ENCODE peak calls at places on chromosomes 6 and 20, in four cellular contexts. F, O, R and A are unnamed samples.

GRCh38 chr6:8057793-8058192 is 6.4 kb downstream of the BLOC1S5 start:
- DNase-seq in F (no peak), O (no peak), R (no peak), A (peak)

GRCh38 chr20:20665200-20665599 is 47.2 kb downstream of the RALGAPA2 start:
- DNase-seq in F (no peak), O (no peak), R (no peak), A (no peak)

GRCh38 chr6:157959451-157960227 is 22.0 kb upstream of the SYNJ2 start:
- DNase-seq in F (no peak), O (no peak), R (no peak), A (no peak)

GRCh38 chr6:87742106-87742505 is 40.1 kb upstream of the AKIRIN2 start:
- DNase-seq in F (no peak), O (no peak), R (no peak), A (no peak)

GRCh38 chr6:140893432-140893831 is 1239.3 kb upstream of the GJE1 start:
- DNase-seq in F (no peak), O (no peak), R (no peak), A (no peak)

GRCh38 chr20:23032056-23032455 is 3.1 kb upstream of the SSTR4 start:
- DNase-seq in F (no peak), O (no peak), R (no peak), A (no peak)

GRCh38 chr6:3063733-3064700 is 4.3 kb upstream of the RIPK1 start:
- DNase-seq in F (peak), O (peak), R (peak), A (peak)

GRCh38 chr6:42030585-42031506 is 19.5 kb upstream of the TAF8 start:
- DNase-seq in F (no peak), O (peak), R (no peak), A (no peak)

GRCh38 chr20:21286775-21287174 is 16.4 kb upstream of the XRN2 start:
- DNase-seq in F (no peak), O (no peak), R (no peak), A (no peak)

GRCh38 chr6:85580878-85581267 is 12.8 kb downstream of the SNX14 start:
- DNase-seq in F (no peak), O (peak), R (peak), A (peak)

GRCh38 chr6:132910759-132911158 is 96.4 kb downstream of the RPS12 start:
- DNase-seq in F (no peak), O (no peak), R (no peak), A (peak)

GRCh38 chr20:16393297-16393696 is 180.0 kb downstream of the KIF16B start:
- DNase-seq in F (no peak), O (no peak), R (no peak), A (no peak)

GRCh38 chr6:72769459-72770125 is 147.7 kb downstream of the KCNQ5 start:
- DNase-seq in F (no peak), O (no peak), R (no peak), A (no peak)

GRCh38 chr6:150704447-150705192 is 104.9 kb downstream of the PLEKHG1 start:
- DNase-seq in F (no peak), O (no peak), R (no peak), A (no peak)

GRCh38 chr6:106475280-106475679 is 114.8 kb downstream of the CRYBG1 start:
- DNase-seq in F (no peak), O (no peak), R (no peak), A (no peak)

GRCh38 chr20:41331731-41332130 is 8.9 kb upstream of the LPIN3 start:
- DNase-seq in F (no peak), O (no peak), R (no peak), A (no peak)

GRCh38 chr20:37461376-37461775 is 59.7 kb upstream of the NNAT start:
- DNase-seq in F (no peak), O (no peak), R (no peak), A (no peak)

GRCh38 chr6:108737594-108738546 is 110.4 kb upstream of the ARMC2 start:
- DNase-seq in F (no peak), O (peak), R (peak), A (peak)

GRCh38 chr6:107489636-107490567 is at the start of gene SOBP:
- DNase-seq in F (no peak), O (peak), R (peak), A (peak)

GRCh38 chr6:5435449-5435848 is 174.1 kb downstream of the FARS2 start:
- DNase-seq in F (no peak), O (no peak), R (no peak), A (peak)

GRCh38 chr20:13799974-13800373 is 15.1 kb downstream of the NDUFAF5 start:
- DNase-seq in F (no peak), O (no peak), R (no peak), A (no peak)

GRCh38 chr20:23217023-23217422 is 130.9 kb upstream of the CD93 start:
- DNase-seq in F (no peak), O (no peak), R (no peak), A (no peak)

GRCh38 chr20:45995213-45996097 is 13.3 kb upstream of the MMP9 start:
- DNase-seq in F (no peak), O (no peak), R (peak), A (no peak)

GRCh38 chr6:118558811-118559217 is 10.7 kb downstream of the PLN start:
- DNase-seq in F (no peak), O (no peak), R (no peak), A (no peak)

GRCh38 chr6:166029506-166029905 is 138.1 kb downstream of the TBXT start:
- DNase-seq in F (peak), O (no peak), R (peak), A (peak)

GRCh38 chr6:64330694-64331309 is 695.2 kb downstream of the PHF3 start:
- DNase-seq in F (peak), O (peak), R (peak), A (peak)

GRCh38 chr6:34132082-34132357 is 13.9 kb downstream of the GRM4 start:
- DNase-seq in F (no peak), O (no peak), R (no peak), A (no peak)

GRCh38 chr20:50345712-50346371 is 155.2 kb downstream of the CEBPB start:
- DNase-seq in F (no peak), O (no peak), R (no peak), A (no peak)

GRCh38 chr6:81978230-81978629 is 225.7 kb upstream of the TENT5A start:
- DNase-seq in F (no peak), O (no peak), R (no peak), A (peak)

GRCh38 chr6:12331951-12332749 is 42.0 kb downstream of the EDN1 start:
- DNase-seq in F (no peak), O (no peak), R (peak), A (peak)

GRCh38 chr20:25739615-25740320 is 43.1 kb upstream of the ZNF337 start:
- DNase-seq in F (no peak), O (no peak), R (no peak), A (peak)

GRCh38 chr20:61957961-61958715 is 107.5 kb downstream of the TAF4 start:
- DNase-seq in F (no peak), O (no peak), R (no peak), A (no peak)
- TF ChIP-seq ELK1 in F (no peak), O (no peak), R (no peak), A (no peak)

GRCh38 chr20:44533928-44534327 is 12.1 kb upstream of the SERINC3 start:
- DNase-seq in F (no peak), O (peak), R (no peak), A (no peak)

GRCh38 chr20:44528309-44528708 is 6.4 kb upstream of the SERINC3 start:
- DNase-seq in F (no peak), O (no peak), R (no peak), A (no peak)

GRCh38 chr20:44532248-44532980 is 10.5 kb upstream of the SERINC3 start:
- DNase-seq in F (no peak), O (no peak), R (no peak), A (no peak)

GRCh38 chr20:44536139-44536538 is 14.3 kb upstream of the SERINC3 start:
- DNase-seq in F (no peak), O (no peak), R (no peak), A (no peak)

DNA sequence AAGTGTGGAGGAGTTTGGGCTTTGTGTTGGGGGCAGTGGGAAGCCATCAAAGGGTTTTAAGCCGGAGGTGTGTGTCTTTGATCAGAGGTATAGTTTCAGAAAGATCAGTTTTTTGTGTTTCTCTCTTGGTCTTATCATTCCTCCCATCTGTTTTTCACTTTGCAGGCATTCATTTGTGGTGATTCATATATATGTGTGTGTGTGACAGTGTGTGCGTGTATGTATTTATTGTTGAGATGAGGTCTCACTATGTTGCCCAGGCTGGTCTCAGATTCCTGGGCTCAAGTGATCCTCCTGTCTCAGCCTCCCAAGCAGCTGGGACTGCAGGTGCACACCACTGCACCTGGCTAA is 11.1 kb upstream of the SERINC3 start:
- DNase-seq in F (no peak), O (no peak), R (no peak), A (peak)
- TF ChIP-seq ELK1 in F (no peak), O (no peak), R (no peak), A (no peak)

GRCh38 chr6:113466526-113466925 is 390.6 kb upstream of the MARCKS start:
- DNase-seq in F (no peak), O (no peak), R (no peak), A (no peak)

GRCh38 chr6:113461153-113461897 is 395.8 kb upstream of the MARCKS start:
- DNase-seq in F (no peak), O (no peak), R (no peak), A (peak)

GRCh38 chr6:113464959-113465358 is 392.2 kb upstream of the MARCKS start:
- DNase-seq in F (no peak), O (no peak), R (peak), A (peak)

DNA sequence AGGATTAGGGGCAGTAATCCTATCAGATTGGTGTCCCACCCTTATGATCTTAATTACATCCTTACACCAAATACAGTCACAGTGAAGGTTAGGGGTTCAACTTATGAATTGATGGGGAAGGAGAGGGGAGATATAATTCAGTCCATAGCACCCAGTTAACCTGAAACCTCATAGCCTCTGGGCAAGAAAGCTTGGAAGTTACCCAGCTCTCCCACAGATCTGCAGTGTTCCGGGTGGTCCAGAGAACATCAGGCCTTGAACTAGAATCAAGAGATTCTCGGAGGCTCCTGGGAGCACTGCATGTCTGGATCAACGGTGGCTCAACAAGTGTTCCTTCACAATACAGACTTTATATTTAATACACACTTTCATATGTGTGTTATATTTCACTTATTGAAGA is 392.6 kb upstream of the MARCKS start:
- DNase-seq in F (no peak), O (no peak), R (no peak), A (no peak)
- TF ChIP-seq ELK1 in F (no peak), O (no peak), R (no peak), A (no peak)

GRCh38 chr6:168990352-168990751 is 263.3 kb downstream of the THBS2 start:
- DNase-seq in F (no peak), O (no peak), R (no peak), A (no peak)

GRCh38 chr6:168996106-168996505 is 257.5 kb downstream of the THBS2 start:
- DNase-seq in F (no peak), O (no peak), R (no peak), A (no peak)

GRCh38 chr6:168995526-168996100 is 258.0 kb downstream of the THBS2 start:
- DNase-seq in F (no peak), O (no peak), R (no peak), A (no peak)

GRCh38 chr6:168994966-168995365 is 258.7 kb downstream of the THBS2 start:
- DNase-seq in F (no peak), O (no peak), R (no peak), A (no peak)

GRCh38 chr6:168992696-168993185 is 260.9 kb downstream of the THBS2 start:
- DNase-seq in F (no peak), O (no peak), R (no peak), A (no peak)
- TF ChIP-seq ELK1 in F (no peak), O (no peak), R (no peak), A (no peak)

GRCh38 chr20:62666736-62667529 is 24.6 kb downstream of the SLCO4A1 start:
- DNase-seq in F (no peak), O (no peak), R (no peak), A (peak)
- TF ChIP-seq ELK1 in F (no peak), O (no peak), R (no peak), A (no peak)

DNA sequence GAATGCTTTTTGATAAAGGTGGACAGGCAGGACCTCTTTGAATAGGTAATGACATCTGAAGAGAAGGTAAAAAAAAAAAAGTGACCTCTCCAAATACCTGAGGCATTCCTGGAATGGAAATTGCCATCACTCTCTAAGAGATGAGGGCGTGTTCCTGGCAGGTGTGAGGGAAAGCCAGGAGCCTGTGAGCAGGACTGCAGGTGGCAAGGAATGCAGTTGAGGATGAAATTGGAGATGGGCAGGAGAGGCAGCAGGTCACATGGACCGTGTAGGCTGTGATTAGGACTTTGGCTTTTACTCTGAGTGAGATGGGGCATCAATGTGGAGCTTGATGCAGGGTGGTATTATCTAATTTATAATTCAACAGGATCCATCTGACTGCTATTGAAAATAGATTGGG is 227.4 kb downstream of the LRFN2 start:
- DNase-seq in F (no peak), O (no peak), R (no peak), A (no peak)
- TF ChIP-seq ELK1 in F (no peak), O (no peak), R (no peak), A (no peak)

DNA sequence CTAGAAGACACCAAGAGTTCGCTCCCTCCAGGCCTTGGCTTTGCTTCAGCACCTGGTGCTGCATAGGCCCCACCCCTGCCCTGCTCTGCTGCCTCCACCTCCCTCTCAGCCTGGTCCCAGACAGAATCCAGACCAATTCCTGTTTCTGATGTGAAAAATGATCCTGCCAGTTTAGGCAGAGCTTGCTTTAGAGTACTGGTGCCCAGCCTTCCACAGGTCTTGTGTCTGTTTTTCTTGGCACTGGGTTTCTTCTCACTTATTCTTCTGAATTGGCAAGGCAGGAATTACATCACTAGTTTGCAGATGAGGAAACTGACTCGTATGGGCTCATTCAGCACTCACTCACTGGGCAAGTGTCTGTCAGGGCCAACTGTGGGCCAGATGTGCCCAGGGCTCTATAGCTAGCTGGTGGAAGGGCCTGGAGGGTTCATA is 53.0 kb downstream of the HLA-A start:
- DNase-seq in F (no peak), O (no peak), R (no peak), A (peak)
- TF ChIP-seq ELK1 in F (no peak), O (no peak), R (no peak), A (no peak)

DNA sequence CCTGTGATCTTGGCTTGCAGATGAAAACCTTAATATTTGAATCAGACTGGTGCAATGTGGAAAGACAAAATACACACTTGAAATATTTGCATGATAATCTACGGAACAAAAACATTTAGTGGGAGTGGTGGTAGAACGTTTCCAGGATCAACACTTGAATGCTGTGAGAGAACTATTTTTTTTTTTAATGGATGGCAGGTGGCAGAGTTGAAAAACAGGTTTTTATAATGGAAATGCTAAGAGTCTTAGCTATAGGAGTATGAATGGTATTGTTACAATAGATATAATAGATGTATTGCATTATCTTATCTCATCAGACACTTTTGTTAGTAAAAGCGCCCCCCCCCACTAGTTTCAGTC is 49.2 kb downstream of the CDKAL1 start:
- DNase-seq in F (no peak), O (no peak), R (no peak), A (no peak)
- TF ChIP-seq ELK1 in F (no peak), O (no peak), R (no peak), A (no peak)

GRCh38 chr6:167153523-167153959 is 4.2 kb downstream of the GPR31 start:
- DNase-seq in F (peak), O (no peak), R (no peak), A (peak)
- TF ChIP-seq ELK1 in F (no peak), O (no peak), R (no peak), A (no peak)